ENCODE peak calls at places on chromosomes 16 and 17, in seven cellular contexts. Y, I, S, P, X, R and W are unnamed samples.
A peak's percentile ranks its signal among the peaks of the same experiment; 100 is the strongest.

GRCh38 chr17:67800495-67800928 is 24.8 kb upstream of the BPTF start:
- DNase-seq in I (peak; percentile 9), X (peak; percentile 93), S (no peak), Y (peak; percentile 75), P (peak; percentile 75), R (peak; percentile 79), W (peak; percentile 77)

GRCh38 chr16:9092282-9092962 is 978 bp downstream of the HAPSTR1 start:
- DNase-seq in Y (no peak), P (peak; percentile 48), X (no peak), R (peak; percentile 48), I (no peak), S (no peak), W (peak; percentile 75)

GRCh38 chr17:4554997-4555799 is at the start of gene MYBBP1A:
- DNase-seq in I (peak; percentile 64), X (peak; percentile 97), Y (peak; percentile 92), S (peak; percentile 73), R (peak; percentile 98), P (peak; percentile 99), W (peak; percentile 99)

GRCh38 chr16:69179255-69180010 is 7.5 kb upstream of the SNTB2 start:
- DNase-seq in I (peak; percentile 69), R (peak; percentile 91), P (peak; percentile 73), S (no peak), Y (peak; percentile 84), X (no peak), W (peak; percentile 62)

GRCh38 chr16:13438064-13438463 is 481.9 kb upstream of the ERCC4 start:
- DNase-seq in Y (no peak), P (no peak), S (no peak), X (no peak), I (no peak), R (no peak), W (no peak)

GRCh38 chr17:4433515-4434031 is at the start of gene SPNS3:
- DNase-seq in R (no peak), X (no peak), I (no peak), S (no peak), Y (no peak), P (no peak), W (no peak)

GRCh38 chr17:80889231-80889896 is 102.3 kb upstream of the CHMP6 start:
- DNase-seq in R (no peak), X (no peak), P (no peak), Y (no peak), S (no peak), I (no peak), W (no peak)

GRCh38 chr17:61330174-61331150 is 69.2 kb upstream of the TBX2 start:
- DNase-seq in R (no peak), S (no peak), X (no peak), P (no peak), I (no peak), Y (no peak), W (no peak)

GRCh38 chr17:21168555-21168865 is 41.7 kb downstream of the DHRS7B start:
- DNase-seq in X (no peak), Y (no peak), I (no peak), R (no peak), P (no peak), S (no peak), W (no peak)

GRCh38 chr17:44223574-44224046 is 4.1 kb upstream of the UBTF start:
- DNase-seq in P (peak; percentile 35), X (no peak), I (no peak), Y (peak; percentile 65), S (no peak), R (peak; percentile 89), W (peak; percentile 85)

GRCh38 chr16:52372313-52372712 is 174.6 kb downstream of the TOX3 start:
- DNase-seq in I (no peak), S (no peak), X (no peak), P (no peak), Y (no peak), R (no peak), W (no peak)

GRCh38 chr17:32484628-32485027 is 2.2 kb upstream of the CDK5R1 start:
- DNase-seq in R (no peak), X (no peak), I (no peak), P (no peak), Y (no peak), S (no peak), W (no peak)

GRCh38 chr17:416293-417206 is 63.9 kb upstream of the RPH3AL start:
- DNase-seq in P (no peak), R (no peak), X (no peak), I (no peak), Y (no peak), S (no peak), W (no peak)

GRCh38 chr16:10368984-10369551 is 16.8 kb upstream of the ATF7IP2 start:
- DNase-seq in I (no peak), P (no peak), S (no peak), X (peak; percentile 28), Y (no peak), R (no peak), W (no peak)
- TF ChIP-seq CTCF in I (no peak), P (no peak), S (no peak), X (peak; percentile 48), Y (no peak), R (no peak), W (peak; percentile 40)

GRCh38 chr16:7746971-7747370 is 414.3 kb downstream of the RBFOX1 start:
- DNase-seq in P (no peak), I (no peak), R (no peak), X (no peak), S (no peak), Y (no peak), W (no peak)

GRCh38 chr16:7742626-7743025 is 410.0 kb downstream of the RBFOX1 start:
- DNase-seq in S (no peak), X (no peak), Y (no peak), R (no peak), I (no peak), P (no peak), W (no peak)

GRCh38 chr16:7745321-7745720 is 412.7 kb downstream of the RBFOX1 start:
- DNase-seq in R (no peak), I (no peak), S (no peak), X (no peak), P (no peak), Y (no peak), W (no peak)

GRCh38 chr16:7744546-7745294 is 412.1 kb downstream of the RBFOX1 start:
- DNase-seq in Y (no peak), P (no peak), I (no peak), R (no peak), X (no peak), S (no peak), W (no peak)
- H3K27me3 ChIP-seq in Y (no peaks in the 10 kb centered on the region), P (no peaks in the 10 kb centered on the region), I (no peaks in the 10 kb centered on the region), R (no peaks in the 10 kb centered on the region), X (no peaks in the 10 kb centered on the region), S (no peaks in the 10 kb centered on the region), W (no peaks in the 10 kb centered on the region)

GRCh38 chr17:6994666-6995246 is 1.1 kb upstream of the ALOX12 start:
- DNase-seq in Y (peak; percentile 61), I (no peak), R (no peak), S (no peak), P (no peak), X (no peak), W (no peak)

GRCh38 chr17:6997171-6997570 is 1.3 kb downstream of the ALOX12 start:
- DNase-seq in P (no peak), S (no peak), R (no peak), I (no peak), X (no peak), Y (no peak), W (no peak)

GRCh38 chr17:6995500-6996255 is at the start of gene ALOX12:
- DNase-seq in Y (no peak), P (peak; percentile 33), I (no peak), X (peak; percentile 86), R (no peak), S (no peak), W (no peak)

GRCh38 chr17:6994118-6994598 is 1.7 kb upstream of the ALOX12 start:
- DNase-seq in S (no peak), Y (no peak), X (no peak), I (no peak), P (no peak), R (no peak), W (no peak)

DNA sequence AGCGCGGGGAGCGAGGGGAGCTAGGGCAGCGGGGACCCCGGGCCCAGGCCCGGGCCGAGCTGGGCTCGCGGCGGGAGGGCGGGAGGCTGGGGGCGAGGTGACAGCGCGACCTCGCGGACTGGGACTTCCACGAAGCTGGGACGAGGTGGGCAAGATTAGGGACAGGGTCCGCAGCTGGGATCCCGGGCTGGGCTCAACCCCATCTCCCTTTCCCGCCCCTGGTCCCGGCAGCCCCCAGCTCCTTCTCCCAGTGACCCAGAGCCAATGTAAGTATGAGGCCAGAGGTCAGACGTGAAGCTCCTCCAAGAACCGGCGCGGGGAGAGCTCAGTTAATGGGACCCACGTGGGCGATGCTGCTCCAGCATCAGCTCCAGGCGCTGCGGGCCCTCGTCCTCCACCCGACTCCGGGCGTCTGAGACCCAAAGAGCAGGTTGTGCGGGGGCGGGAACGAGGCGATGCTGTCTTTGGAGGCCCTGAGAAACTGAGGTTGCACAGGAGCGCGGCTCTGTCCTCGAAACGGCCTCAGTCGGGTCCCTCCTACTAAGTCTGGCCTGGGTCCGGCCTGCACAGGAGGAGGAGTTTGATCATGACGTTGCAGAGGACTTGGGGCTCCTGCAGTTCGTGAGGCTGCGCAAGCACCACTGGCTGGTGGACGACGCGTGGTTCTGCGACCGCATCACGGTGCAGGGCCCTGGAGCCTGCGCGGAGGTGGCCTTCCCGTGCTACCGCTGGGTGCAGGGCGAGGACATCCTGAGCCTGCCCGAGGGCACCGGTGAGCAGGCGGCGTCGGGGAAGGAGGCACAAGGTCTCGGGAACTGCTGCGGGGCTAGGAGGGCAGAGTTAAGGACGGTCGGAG is 635 bp downstream of the ALOX12 start:
- DNase-seq in R (no peak), P (no peak), I (no peak), S (no peak), X (peak; percentile 77), Y (no peak), W (no peak)
- TF ChIP-seq CTCF in R (no peak), P (no peak), I (no peak), S (no peak), X (no peak), Y (no peak), W (no peak)

GRCh38 chr17:13540546-13540945 is 61.2 kb downstream of the HS3ST3A1 start:
- DNase-seq in R (no peak), P (no peak), S (no peak), I (no peak), Y (no peak), X (no peak), W (no peak)

GRCh38 chr17:13544755-13545154 is 57.0 kb downstream of the HS3ST3A1 start:
- DNase-seq in S (no peak), X (no peak), I (no peak), R (no peak), Y (peak; percentile 61), P (no peak), W (no peak)

GRCh38 chr17:13541032-13541480 is 60.7 kb downstream of the HS3ST3A1 start:
- DNase-seq in I (peak; percentile 85), P (no peak), Y (peak; percentile 96), X (no peak), R (no peak), S (no peak), W (no peak)

GRCh38 chr17:13544292-13544691 is 57.4 kb downstream of the HS3ST3A1 start:
- DNase-seq in I (peak; percentile 81), Y (peak; percentile 98), X (no peak), R (no peak), S (no peak), P (peak; percentile 30), W (no peak)

DNA sequence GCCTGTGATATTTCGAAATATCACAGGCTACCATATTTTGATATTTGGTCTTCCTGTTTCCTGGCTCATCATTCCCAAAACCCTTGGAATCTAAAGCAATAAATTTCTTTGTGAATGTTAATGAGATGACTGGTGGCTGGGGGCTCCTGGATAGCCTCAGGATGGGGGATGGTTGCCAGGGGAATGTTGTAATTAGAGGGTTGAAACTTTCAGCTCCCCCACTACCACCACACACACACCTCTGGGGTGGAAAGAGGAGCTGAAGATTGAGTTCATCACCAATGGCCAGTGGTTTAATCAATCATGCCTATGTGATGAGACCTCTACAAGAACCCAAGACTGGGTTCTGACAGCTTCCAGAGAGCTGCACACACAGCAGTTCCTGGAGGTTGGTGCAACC is 59.1 kb downstream of the HS3ST3A1 start:
- DNase-seq in S (no peak), X (no peak), Y (no peak), I (no peak), R (no peak), P (no peak), W (no peak)
- H3K27me3 ChIP-seq in S (no peaks in the 10 kb centered on the region), X (no peaks in the 10 kb centered on the region), Y (no peaks in the 10 kb centered on the region), I (no peaks in the 10 kb centered on the region), R (no peaks in the 10 kb centered on the region), P (no peaks in the 10 kb centered on the region), W (no peaks in the 10 kb centered on the region)